ENCODE peak calls at places on chromosomes 1 and 21, in four cellular contexts. B is iPS-NIHi11, M is AML-193, O is HuH-7.5. V is an unnamed sample.

GRCh38 chr1:28577052-28577678 is 14.9 kb upstream of the RAB42 start:
- DNase-seq in B (no peak), M (no peak), O (no peak), V (no peak)

GRCh38 chr1:66294692-66295384 is 239.1 kb upstream of the SGIP1 start:
- DNase-seq in B (no peak), M (no peak), O (no peak), V (no peak)

GRCh38 chr1:212749924-212750535 is 41.5 kb downstream of the NSL1 start:
- DNase-seq in B (peak), M (peak), O (no peak), V (peak)

GRCh38 chr21:32087452-32087851 is 191.4 kb downstream of the MIS18A start:
- DNase-seq in B (no peak), M (no peak), O (no peak), V (no peak)

GRCh38 chr1:207244409-207244801 is 77.1 kb upstream of the CD55 start:
- DNase-seq in B (no peak), M (no peak), O (no peak), V (no peak)

GRCh38 chr1:76577818-76578185 is 289.5 kb upstream of the ST6GALNAC5 start:
- DNase-seq in B (no peak), M (no peak), O (no peak), V (no peak)

GRCh38 chr1:197076585-197076984 is 9.5 kb upstream of the F13B start:
- DNase-seq in B (no peak), M (no peak), O (no peak), V (no peak)

GRCh38 chr1:5509664-5510452 is 482.4 kb downstream of the NPHP4 start:
- DNase-seq in B (peak), M (peak), O (peak), V (peak)

GRCh38 chr1:117339866-117340357 is 27.3 kb upstream of the MAN1A2 start:
- DNase-seq in B (peak), M (peak), O (peak), V (no peak)

GRCh38 chr1:3078421-3078820 is 9.4 kb downstream of the PRDM16 start:
- DNase-seq in B (no peak), M (no peak), O (no peak), V (no peak)

GRCh38 chr1:83508485-83509151 is 490.3 kb downstream of the TTLL7 start:
- DNase-seq in B (no peak), M (no peak), O (no peak), V (peak)

GRCh38 chr1:213211201-213211600 is 160.2 kb downstream of the RPS6KC1 start:
- DNase-seq in B (no peak), M (no peak), O (no peak), V (no peak)

GRCh38 chr1:55362558-55362957 is 147.4 kb upstream of the USP24 start:
- DNase-seq in B (no peak), M (no peak), O (no peak), V (no peak)

GRCh38 chr1:48031676-48032075 is 34.5 kb upstream of the TRABD2B start:
- DNase-seq in B (no peak), M (no peak), O (no peak), V (no peak)

GRCh38 chr1:18794066-18794465 is 65.4 kb downstream of the TAS1R2 start:
- DNase-seq in B (no peak), M (no peak), O (no peak), V (no peak)

GRCh38 chr1:29688477-29689365 is 452.4 kb downstream of the PTPRU start:
- DNase-seq in B (no peak), M (no peak), O (no peak), V (no peak)

GRCh38 chr1:41920658-41921057 is 1.9 kb upstream of the HIVEP3 start:
- DNase-seq in B (no peak), M (no peak), O (no peak), V (no peak)

GRCh38 chr1:93965888-93966287 is 56.7 kb upstream of the GCLM start:
- DNase-seq in B (no peak), M (no peak), O (no peak), V (no peak)

GRCh38 chr21:46066843-46067331 is 31.0 kb upstream of the COL6A2 start:
- DNase-seq in B (no peak), M (no peak), O (no peak), V (no peak)

GRCh38 chr1:67317803-67318202 is 10.1 kb downstream of the IL12RB2 start:
- DNase-seq in B (no peak), M (no peak), O (no peak), V (no peak)

GRCh38 chr1:6384962-6385672 is 8.4 kb downstream of the ACOT7 start:
- DNase-seq in B (no peak), M (no peak), O (no peak), V (no peak)

GRCh38 chr1:41517039-41517438 is 32.6 kb upstream of the EDN2 start:
- DNase-seq in B (no peak), M (no peak), O (no peak), V (no peak)

GRCh38 chr1:115565353-115565752 is 76.4 kb upstream of the VANGL1 start:
- DNase-seq in B (no peak), M (no peak), O (no peak), V (no peak)

GRCh38 chr1:16073490-16074104 is at the start of gene FAM131C:
- DNase-seq in B (peak), M (no peak), O (peak), V (no peak)